ENCODE peak calls at places on chromosomes 7 and 10, in five cellular contexts. B, L, V, R and A are unnamed samples.
A peak's percentile ranks its signal among the peaks of the same experiment; 100 is the strongest.

GRCh38 chr10:11256896-11257295 is 239.2 kb downstream of the CELF2 start:
- DNase-seq in R (no peak), B (no peak), V (no peak), L (no peak), A (no peak)

GRCh38 chr7:157513682-157514081 is 176.9 kb downstream of the DNAJB6 start:
- DNase-seq in V (no peak), B (no peak), L (peak; percentile 7), R (no peak), A (no peak)

GRCh38 chr7:51161937-51162336 is 154.7 kb downstream of the COBL start:
- DNase-seq in V (no peak), L (no peak), B (no peak), R (no peak), A (no peak)

GRCh38 chr10:131187886-131188285 is 123.6 kb downstream of the TCERG1L start:
- DNase-seq in V (no peak), R (no peak), L (peak; percentile 39), B (no peak), A (peak; percentile 47)

GRCh38 chr10:653991-654646 is 35.3 kb downstream of the DIP2C start:
- DNase-seq in B (no peak), L (no peak), R (no peak), V (no peak), A (peak; percentile 56)

GRCh38 chr10:23512355-23513058 is 73.6 kb downstream of the OTUD1 start:
- DNase-seq in L (no peak), R (peak; percentile 36), B (no peak), V (no peak), A (no peak)

GRCh38 chr7:93055543-93056107 is 62.2 kb downstream of the SAMD9 start:
- DNase-seq in R (no peak), B (no peak), V (no peak), L (no peak), A (no peak)

GRCh38 chr7:50634378-50634777 is 69.2 kb upstream of the DDC start:
- DNase-seq in V (no peak), L (no peak), B (no peak), R (no peak), A (no peak)

GRCh38 chr7:105438847-105439173 is 50.1 kb upstream of the SRPK2 start:
- DNase-seq in V (no peak), R (no peak), B (no peak), L (no peak), A (no peak)

GRCh38 chr10:124063736-124064135 is 29.7 kb downstream of the CHST15 start:
- DNase-seq in L (no peak), V (no peak), B (peak; percentile 89), R (peak; percentile 39), A (no peak)

GRCh38 chr10:132360766-132361447 is 28.9 kb downstream of the LRRC27 start:
- DNase-seq in L (no peak), B (no peak), R (peak; percentile 25), V (no peak), A (no peak)

GRCh38 chr10:115093776-115094361 is 704 bp downstream of the ATRNL1 start:
- DNase-seq in V (no peak), R (no peak), L (no peak), B (no peak), A (no peak)

GRCh38 chr10:48470115-48470892 is 134.6 kb downstream of the ARHGAP22 start:
- DNase-seq in V (no peak), B (no peak), L (peak; percentile 65), R (no peak), A (peak; percentile 60)

GRCh38 chr7:96017877-96018276 is 245.5 kb downstream of the DYNC1I1 start:
- DNase-seq in V (no peak), B (no peak), R (no peak), L (no peak), A (no peak)

GRCh38 chr10:14574291-14574690 is 200.4 kb downstream of the FAM107B start:
- DNase-seq in L (no peak), B (no peak), V (no peak), R (no peak), A (no peak)

GRCh38 chr10:74822583-74823089 is 3.8 kb upstream of the KAT6B start:
- DNase-seq in V (no peak), B (no peak), R (no peak), L (no peak), A (no peak)

GRCh38 chr7:113026941-113027340 is 59.7 kb downstream of the GPR85 start:
- DNase-seq in B (peak; percentile 4), V (no peak), R (no peak), L (no peak), A (no peak)

GRCh38 chr10:28902215-28902614 is 224.9 kb downstream of the BAMBI start:
- DNase-seq in B (no peak), R (no peak), L (no peak), V (no peak), A (no peak)

GRCh38 chr10:97849491-97850402 is at the start of gene GOLGA7B:
- DNase-seq in L (no peak), V (no peak), B (no peak), R (peak; percentile 50), A (peak; percentile 79)

GRCh38 chr10:44975487-44976331 is 2.9 kb downstream of the DEPP1 start:
- DNase-seq in B (no peak), L (no peak), R (peak; percentile 85), V (no peak), A (no peak)

GRCh38 chr10:1601371-1601906 is 135.9 kb downstream of the ADARB2 start:
- DNase-seq in B (no peak), L (peak; percentile 36), V (no peak), R (no peak), A (peak; percentile 15)

GRCh38 chr10:133087679-133088523 is at the start of gene ADGRA1:
- DNase-seq in B (no peak), L (no peak), V (no peak), R (no peak), A (no peak)

GRCh38 chr7:139623518-139623917 is 100.0 kb downstream of the CLEC2L start:
- DNase-seq in V (no peak), L (peak; percentile 63), B (no peak), R (no peak), A (no peak)

GRCh38 chr7:7568553-7568952 is 1.9 kb downstream of the MIOS start:
- DNase-seq in L (no peak), R (no peak), B (no peak), V (no peak), A (no peak)

GRCh38 chr7:55348502-55348901 is 16.6 kb upstream of the LANCL2 start:
- DNase-seq in B (no peak), L (no peak), R (no peak), V (no peak), A (no peak)

GRCh38 chr7:111196655-111197054 is 105.7 kb downstream of the LRRN3 start:
- DNase-seq in V (no peak), R (no peak), B (no peak), L (no peak), A (no peak)

GRCh38 chr10:101155896-101156295 is 24.8 kb downstream of the TLX1 start:
- DNase-seq in V (no peak), L (no peak), B (no peak), R (no peak), A (no peak)

GRCh38 chr7:121328508-121329459 is at the start of gene WNT16:
- DNase-seq in L (no peak), R (no peak), V (no peak), B (no peak), A (no peak)

GRCh38 chr7:121330053-121330833 is 1.4 kb downstream of the WNT16 start:
- DNase-seq in B (no peak), R (no peak), L (no peak), V (no peak), A (peak; percentile 72)

GRCh38 chr7:121327671-121328070 is 1.1 kb upstream of the WNT16 start:
- DNase-seq in R (no peak), L (no peak), V (no peak), B (no peak), A (no peak)

GRCh38 chr7:121331048-121331447 is 2.2 kb downstream of the WNT16 start:
- DNase-seq in L (no peak), R (no peak), V (no peak), B (no peak), A (no peak)

GRCh38 chr7:121329460-121330052 is 756 bp downstream of the WNT16 start:
- DNase-seq in R (no peak), V (no peak), L (peak; percentile 84), B (no peak), A (no peak)
- TF ChIP-seq CTCF in R (no peak), V (no peak), L (no peak), B (peak; percentile 24), A (no peak)

GRCh38 chr7:43113622-43114450 is 1.4 kb downstream of the HECW1 start:
- DNase-seq in V (no peak), R (no peak), L (no peak), B (no peak), A (no peak)

GRCh38 chr7:43112941-43113621 is 634 bp downstream of the HECW1 start:
- DNase-seq in V (no peak), R (no peak), B (no peak), L (peak; percentile 86), A (peak; percentile 71)

GRCh38 chr7:43110790-43111362 is 1.6 kb upstream of the HECW1 start:
- DNase-seq in L (no peak), V (no peak), R (no peak), B (no peak), A (no peak)

GRCh38 chr7:43114451-43114765 is 2.0 kb downstream of the HECW1 start:
- DNase-seq in L (no peak), R (no peak), V (no peak), B (no peak), A (no peak)

DNA sequence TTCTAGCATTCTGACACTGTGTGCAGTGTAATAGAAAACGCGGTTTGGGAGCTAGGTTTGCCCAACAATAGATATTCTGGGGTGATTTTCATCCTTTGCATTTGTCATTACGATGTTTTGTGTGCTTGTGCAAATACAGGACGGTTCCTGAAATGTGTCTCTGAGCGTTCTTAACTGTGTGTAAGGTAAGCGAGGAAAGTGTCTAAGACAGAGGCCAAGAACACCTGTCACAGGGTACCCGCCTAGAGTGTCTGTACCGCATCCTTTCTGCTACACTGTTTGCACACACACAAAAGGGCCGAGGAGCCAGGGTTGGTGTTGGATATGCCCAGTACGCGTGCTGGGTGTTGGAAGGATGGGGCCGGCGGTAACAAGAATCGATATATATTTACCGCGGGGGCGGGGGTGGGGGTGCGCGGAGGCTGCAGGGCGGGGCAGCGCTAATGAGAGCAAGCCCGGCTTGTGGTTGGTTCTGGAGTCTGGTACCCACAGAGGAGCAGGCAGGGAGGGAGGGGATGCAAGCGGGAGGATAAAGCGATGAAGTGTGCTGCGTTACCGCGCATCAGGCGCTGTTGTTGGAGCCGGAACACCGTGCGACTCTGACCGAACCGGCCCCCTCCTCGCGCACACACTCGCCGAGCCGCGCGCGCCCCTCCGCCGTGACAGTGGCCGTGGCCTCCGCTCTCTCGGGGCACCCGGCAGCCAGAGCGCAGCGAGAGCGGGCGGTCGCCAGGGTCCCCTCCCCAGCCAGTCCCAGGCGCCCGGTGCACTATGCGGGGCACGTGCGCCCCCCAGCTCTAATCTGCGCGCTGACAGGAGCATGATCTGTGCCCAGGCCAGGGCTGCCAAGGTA is at the start of gene HECW1:
- DNase-seq in L (no peak), V (no peak), R (no peak), B (no peak), A (no peak)
- TF ChIP-seq CTCF in L (no peak), V (no peak), R (no peak), B (no peak), A (no peak)

GRCh38 chr10:106711313-106711906 is 453.1 kb downstream of the SORCS1 start:
- DNase-seq in L (no peak), V (peak; percentile 19), R (peak; percentile 45), B (no peak), A (no peak)
- TF ChIP-seq CTCF in L (no peak), V (peak; percentile 52), R (peak; percentile 49), B (peak; percentile 69), A (peak; percentile 78)

GRCh38 chr10:4086041-4086886 is 301.3 kb upstream of the KLF6 start:
- DNase-seq in V (no peak), L (no peak), R (no peak), B (no peak), A (no peak)
- TF ChIP-seq CTCF in V (no peak), L (no peak), R (no peak), B (no peak), A (no peak)

GRCh38 chr10:3678629-3679227 is 106.3 kb downstream of the KLF6 start:
- DNase-seq in B (no peak), L (no peak), R (no peak), V (no peak), A (no peak)
- TF ChIP-seq CTCF in B (no peak), L (no peak), R (no peak), V (no peak), A (no peak)